ENCODE peak calls at places on chromosomes 12 and 14, in eight cellular contexts. O is EL, K is WERI-Rb-1, F is iPS DF 19.7, G is NCI-H1092 treated with DMSO at 0.1 percent for 48 hours, B is T-helper 9 cell, S is HS-5, A is GDM1. H is an unnamed sample.

GRCh38 chr14:36848213-36848612 is 186.6 kb downstream of the PAX9 start:
- DNase-seq in O (no peak), K (no peak), F (no peak), G (no peak), B (no peak), S (no peak), A (no peak), H (no peak)

GRCh38 chr14:80356413-80356812 is 145.1 kb upstream of the DIO2 start:
- DNase-seq in O (peak), K (peak), F (no peak), G (peak), B (no peak), S (no peak), A (no peak), H (no peak)

GRCh38 chr14:102901633-102902032 is 20.8 kb upstream of the AMN start:
- DNase-seq in O (no peak), K (no peak), F (no peak), G (no peak), B (no peak), S (no peak), A (no peak), H (no peak)

GRCh38 chr12:106091421-106091820 is 47.3 kb downstream of the NUAK1 start:
- DNase-seq in O (no peak), K (no peak), F (no peak), G (no peak), B (no peak), S (no peak), A (no peak), H (no peak)

GRCh38 chr12:46473634-46474201 is 101.1 kb upstream of the SLC38A2 start:
- DNase-seq in O (peak), K (no peak), F (no peak), G (peak), B (no peak), S (peak), A (peak), H (no peak)

GRCh38 chr12:21219206-21219605 is 88.2 kb downstream of the SLCO1B1 start:
- DNase-seq in O (no peak), K (no peak), F (no peak), G (no peak), B (no peak), S (no peak), A (no peak), H (no peak)

GRCh38 chr12:4962539-4963486 is 53.1 kb downstream of the KCNA1 start:
- DNase-seq in O (peak), K (peak), F (no peak), G (no peak), B (no peak), S (no peak), A (no peak), H (peak)

GRCh38 chr12:30090258-30090657 is 306.5 kb upstream of the TMTC1 start:
- DNase-seq in O (no peak), K (no peak), F (no peak), G (no peak), B (no peak), S (no peak), A (no peak), H (no peak)

GRCh38 chr12:107891967-107892366 is 117.5 kb downstream of the ASCL4 start:
- DNase-seq in O (no peak), K (peak), F (no peak), G (no peak), B (no peak), S (no peak), A (no peak), H (peak)

GRCh38 chr12:32906407-32907165 is 10.0 kb upstream of the PKP2 start:
- DNase-seq in O (no peak), K (no peak), F (no peak), G (peak), B (no peak), S (no peak), A (no peak), H (no peak)

GRCh38 chr12:66438601-66439000 is 136.3 kb downstream of the HELB start:
- DNase-seq in O (peak), K (no peak), F (no peak), G (no peak), B (no peak), S (peak), A (no peak), H (no peak)

GRCh38 chr12:75308279-75308678 is 21.8 kb downstream of the CAPS2 start:
- DNase-seq in O (no peak), K (no peak), F (no peak), G (no peak), B (no peak), S (no peak), A (no peak), H (no peak)

GRCh38 chr14:104886690-104887622 is 21.9 kb downstream of the CEP170B start:
- DNase-seq in O (no peak), K (no peak), F (no peak), G (no peak), B (no peak), S (no peak), A (no peak), H (no peak)

GRCh38 chr12:1289371-1290155 is 298.5 kb downstream of the ERC1 start:
- DNase-seq in O (no peak), K (no peak), F (no peak), G (no peak), B (no peak), S (no peak), A (peak), H (no peak)

GRCh38 chr14:99069946-99070345 is 202.1 kb downstream of the BCL11B start:
- DNase-seq in O (no peak), K (no peak), F (no peak), G (no peak), B (no peak), S (no peak), A (no peak), H (no peak)

GRCh38 chr12:56087220-56087619 is 7.3 kb downstream of the ERBB3 start:
- DNase-seq in O (no peak), K (no peak), F (no peak), G (no peak), B (no peak), S (no peak), A (no peak), H (no peak)

GRCh38 chr12:59113831-59114273 is 193.5 kb upstream of the LRIG3 start:
- DNase-seq in O (peak), K (peak), F (peak), G (peak), B (no peak), S (peak), A (peak), H (peak)

GRCh38 chr12:18899162-18899561 is 161.2 kb downstream of the CAPZA3 start:
- DNase-seq in O (no peak), K (no peak), F (no peak), G (no peak), B (no peak), S (no peak), A (no peak), H (no peak)

GRCh38 chr14:68328509-68328908 is 464.4 kb downstream of the ZFP36L1 start:
- DNase-seq in O (no peak), K (no peak), F (no peak), G (no peak), B (no peak), S (no peak), A (no peak), H (no peak)

GRCh38 chr12:49515266-49515665 is 23.6 kb upstream of the KCNH3 start:
- DNase-seq in O (peak), K (no peak), F (no peak), G (no peak), B (no peak), S (peak), A (no peak), H (no peak)